ENCODE peak calls at places on chromosomes 1 and 21, in four cellular contexts. X is Panc1, W is pancreas, Q is GM23338. K is an unnamed sample.

GRCh38 chr1:42436794-42437458 is 18.9 kb downstream of the ZMYND12 start:
- DNase-seq in W (no peak), X (no peak), Q (no peak), K (no peak)

GRCh38 chr1:52633291-52633754 is 355 bp downstream of the SHISAL2A start:
- DNase-seq in X (no peak), W (peak), Q (peak), K (no peak)

GRCh38 chr1:48644950-48645605 is 131.6 kb downstream of the BEND5 start:
- DNase-seq in Q (no peak), W (no peak), X (no peak), K (no peak)

GRCh38 chr1:233113009-233113712 is 162.8 kb downstream of the NTPCR start:
- DNase-seq in W (no peak), X (peak), Q (peak), K (peak)

GRCh38 chr21:17461014-17461413 is 51.8 kb upstream of the CXADR start:
- DNase-seq in W (peak), Q (no peak), X (no peak), K (peak)

GRCh38 chr1:90562892-90563291 is 154.2 kb downstream of the BARHL2 start:
- DNase-seq in X (no peak), W (no peak), Q (no peak), K (no peak)

GRCh38 chr1:54955359-54955758 is 25.1 kb upstream of the TMEM61 start:
- DNase-seq in X (no peak), W (no peak), Q (no peak), K (no peak)

GRCh38 chr1:161266096-161266679 is 7.6 kb downstream of the PCP4L1 start:
- DNase-seq in Q (peak), W (no peak), X (no peak), K (no peak)

GRCh38 chr21:14545906-14546480 is at the start of gene SAMSN1:
- DNase-seq in W (no peak), Q (no peak), X (no peak), K (no peak)

GRCh38 chr1:179393721-179394120 is 27.9 kb downstream of the AXDND1 start:
- DNase-seq in Q (no peak), W (no peak), X (no peak), K (no peak)

GRCh38 chr1:116951175-116951935 is 41.6 kb downstream of the PTGFRN start:
- DNase-seq in X (no peak), W (no peak), Q (no peak), K (peak)

GRCh38 chr1:6727535-6727934 is 25.9 kb upstream of the DNAJC11 start:
- DNase-seq in X (peak), Q (peak), W (peak), K (peak)

GRCh38 chr1:8510041-8510823 is 192.3 kb downstream of the SLC45A1 start:
- DNase-seq in X (no peak), W (no peak), Q (no peak), K (no peak)

GRCh38 chr1:29709711-29710169 is 473.4 kb downstream of the PTPRU start:
- DNase-seq in W (no peak), X (peak), Q (no peak), K (no peak)

GRCh38 chr1:117009132-117009531 is 7.6 kb downstream of the CD101 start:
- DNase-seq in X (no peak), W (no peak), Q (no peak), K (no peak)

GRCh38 chr1:214008347-214008746 is 20.6 kb downstream of the PROX1 start:
- DNase-seq in W (no peak), Q (no peak), X (no peak), K (no peak)
- H3K4me3 ChIP-seq in W (no peak), Q (no peak), X (no peak), K (no peak)

GRCh38 chr21:37915941-37916794 is at the start of gene KCNJ6:
- DNase-seq in X (no peak), W (peak), Q (peak), K (no peak)
- TF ChIP-seq CTCF in X (peak), W (peak), Q (peak), K (peak)

GRCh38 chr1:9823943-9824701 is at the start of gene CLSTN1:
- DNase-seq in X (no peak), Q (peak), W (peak), K (peak)

GRCh38 chr1:9825101-9826074 is 1.6 kb upstream of the CLSTN1 start:
- DNase-seq in W (peak), X (peak), Q (peak), K (peak)

GRCh38 chr1:9823693-9823942 is 147 bp downstream of the CLSTN1 start:
- DNase-seq in W (no peak), Q (no peak), X (no peak), K (no peak)

GRCh38 chr1:9826087-9826486 is 2.3 kb upstream of the CLSTN1 start:
- DNase-seq in X (no peak), W (no peak), Q (no peak), K (no peak)

GRCh38 chr1:9824702-9825089 is 931 bp upstream of the CLSTN1 start:
- DNase-seq in W (peak), X (no peak), Q (no peak), K (no peak)
- H3K4me3 ChIP-seq in W (peak), X (peak), Q (peak), K (no peak)

DNA sequence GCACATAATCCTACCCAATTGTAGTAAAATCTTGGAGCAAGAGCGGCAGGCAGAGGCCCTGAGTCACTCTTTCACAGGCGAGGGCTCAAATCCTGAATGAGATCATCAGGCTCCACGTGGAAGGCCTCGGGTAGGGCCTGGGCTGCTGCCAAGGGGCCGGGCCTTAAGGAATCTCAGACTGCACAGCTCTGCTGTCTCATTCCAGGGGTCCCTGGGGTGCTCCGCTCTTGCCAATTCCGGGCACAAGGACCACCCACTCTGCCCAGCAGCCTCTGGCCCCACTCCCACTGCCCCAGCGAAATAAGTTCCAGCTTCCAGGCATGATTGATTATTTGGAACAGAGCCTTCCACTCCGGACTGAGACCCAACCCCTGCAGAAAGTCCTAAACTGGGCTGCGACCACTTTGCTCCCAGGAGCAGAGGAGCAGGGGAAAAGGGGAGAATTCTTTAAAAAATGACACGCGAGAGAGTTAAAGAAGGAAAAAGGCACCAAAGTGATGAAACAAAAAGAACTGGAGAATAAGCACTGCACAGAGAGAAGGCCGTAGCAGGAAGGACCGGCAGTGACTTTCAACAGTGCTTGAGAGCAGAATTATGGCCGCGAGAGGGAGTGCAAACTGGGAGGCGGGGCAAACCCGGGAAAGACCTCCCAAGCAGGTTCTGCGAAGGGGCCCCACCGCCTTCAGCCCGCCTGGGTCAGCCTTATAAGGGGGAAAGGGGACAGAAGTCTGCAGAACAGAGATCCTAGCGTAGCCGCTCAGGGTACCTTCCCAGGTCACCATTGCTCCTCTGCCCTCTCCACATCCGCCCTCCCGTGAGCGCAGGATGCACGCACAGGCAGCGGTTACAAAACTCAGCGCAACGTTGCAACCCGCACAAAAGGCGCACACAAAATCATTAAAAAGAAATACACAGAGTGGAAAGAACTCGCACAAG is 2.0 kb downstream of the ADAMTS1 start:
- DNase-seq in Q (peak), X (peak), W (peak), K (peak)
- TF ChIP-seq CTCF in Q (peak), X (peak), W (no peak), K (no peak)

GRCh38 chr21:16243396-16243795 is 513.6 kb downstream of the USP25 start:
- DNase-seq in W (no peak), Q (no peak), X (no peak), K (no peak)

GRCh38 chr21:16241021-16241420 is 511.2 kb downstream of the USP25 start:
- DNase-seq in X (no peak), W (no peak), Q (no peak), K (no peak)

GRCh38 chr21:16239659-16240265 is 510.0 kb downstream of the USP25 start:
- DNase-seq in Q (no peak), W (no peak), X (no peak), K (no peak)

DNA sequence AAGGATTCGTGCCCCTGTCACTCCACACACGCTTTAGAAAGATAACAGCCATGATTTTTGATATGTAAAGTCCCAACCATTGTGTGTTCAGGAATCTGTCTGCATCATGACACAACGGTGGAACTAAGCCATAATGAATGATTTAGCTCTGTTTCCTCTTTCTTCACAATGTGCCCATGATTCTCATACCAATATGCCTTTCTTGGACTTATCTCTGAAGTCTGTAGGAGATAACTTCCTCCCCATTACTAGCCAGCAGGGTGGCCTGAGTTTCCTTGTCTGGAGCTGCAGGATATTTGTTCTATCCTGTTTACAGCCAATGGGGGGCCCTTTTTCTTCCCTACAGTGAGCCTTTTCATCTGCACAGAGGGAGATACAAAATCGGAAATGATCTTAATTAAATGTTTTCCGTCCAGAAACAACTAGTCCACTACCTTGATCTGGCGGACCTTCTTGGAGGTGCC is 511.8 kb downstream of the USP25 start:
- DNase-seq in W (no peak), X (no peak), Q (peak), K (no peak)
- H3K4me3 ChIP-seq in W (no peak), X (no peak), Q (no peak), K (no peak)

DNA sequence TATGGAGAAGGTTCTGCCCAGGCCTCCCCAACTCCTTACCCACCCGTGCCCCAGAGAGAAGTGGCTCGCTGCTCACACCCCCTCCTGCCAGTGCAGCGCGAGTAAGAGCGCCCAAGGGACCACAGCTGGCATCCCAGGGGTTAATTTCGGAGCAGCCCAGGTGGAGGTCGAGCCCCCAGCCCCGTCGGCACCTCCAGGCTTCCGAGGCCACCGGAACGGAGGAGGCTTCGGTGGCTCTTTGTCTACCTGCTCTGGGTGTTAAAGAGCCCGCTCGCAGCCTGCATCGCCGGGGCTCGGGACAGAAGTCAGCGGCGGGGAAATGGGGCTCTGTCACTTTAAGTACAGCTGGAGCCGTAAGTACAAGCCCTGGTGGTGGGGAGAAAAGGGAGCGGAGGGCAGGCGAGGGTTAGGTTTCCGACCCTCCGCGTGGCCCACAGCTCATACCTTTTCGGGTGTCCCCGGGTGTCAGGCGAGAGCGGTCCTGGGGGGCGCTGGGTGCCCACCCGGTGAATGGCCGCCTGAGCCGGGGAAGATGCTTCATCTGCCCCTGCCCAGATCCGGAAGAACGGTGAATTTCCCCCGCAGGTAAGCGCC is 89.4 kb upstream of the IPO9 start:
- DNase-seq in Q (peak), W (peak), X (no peak), K (peak)
- TF ChIP-seq CTCF in Q (no peak), W (no peak), X (no peak), K (no peak)

DNA sequence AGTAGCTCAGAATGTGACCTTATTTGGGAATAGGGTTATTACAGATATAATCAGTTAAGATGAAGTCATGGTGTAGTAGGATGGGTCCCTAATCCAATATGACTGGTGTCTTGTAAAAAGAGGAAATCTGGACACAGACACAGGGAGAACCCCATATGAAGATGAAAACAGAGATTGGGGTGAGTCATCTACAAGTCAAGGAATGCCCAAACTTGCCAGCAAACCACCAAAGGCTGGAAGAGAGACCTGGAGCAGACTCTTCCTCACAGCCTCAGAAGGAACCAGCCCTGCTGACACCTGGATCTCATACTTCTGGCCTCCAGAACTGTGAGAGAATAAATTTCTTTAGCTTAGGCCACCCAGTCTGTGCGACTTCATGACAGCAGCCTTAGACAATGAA is 29.9 kb downstream of the KRTAP19-8 start:
- DNase-seq in X (no peak), W (no peak), Q (no peak), K (no peak)
- H3K4me3 ChIP-seq in X (no peak), W (no peak), Q (no peak), K (no peak)

K was measured in lung.